ENCODE peak calls at places on chromosome 22, in seven cellular contexts. O is CD4-positive, CD25-positive, alpha-beta regulatory T cell; M is activated CD4-positive, CD25-positive, alpha-beta regulatory T cell treated with anti-CD3 and anti-CD28 coated beads, Interleukin-2, amount 50 U/mL, for 72 hours; Q is NCI-H345; T is mucosa of gallbladder; Y is PC-3; A is GM03348. I is an unnamed sample.

GRCh38 chr22:27238935-27239510 is 562.5 kb downstream of the MN1 start:
- DNase-seq in O (no peak), M (no peak), Q (no peak), T (peak), Y (peak), A (peak), I (no peak)

GRCh38 chr22:39622881-39623367 is 52.4 kb downstream of the CACNA1I start:
- DNase-seq in O (peak), M (peak), Q (peak), T (peak), Y (peak), A (peak), I (peak)

GRCh38 chr22:46937939-46938338 is 175.5 kb downstream of the TBC1D22A start:
- DNase-seq in O (no peak), M (no peak), Q (no peak), T (no peak), Y (no peak), A (no peak), I (no peak)

GRCh38 chr22:34579519-34579918 is 486.4 kb upstream of the ISX start:
- DNase-seq in O (no peak), M (no peak), Q (no peak), T (no peak), Y (no peak), A (no peak), I (no peak)

GRCh38 chr22:36374603-36375024 is 13.2 kb downstream of the MYH9 start:
- DNase-seq in O (no peak), M (no peak), Q (no peak), T (no peak), Y (peak), A (no peak), I (no peak)

GRCh38 chr22:31287818-31288495 is 4.3 kb downstream of the PIK3IP1 start:
- DNase-seq in O (no peak), M (no peak), Q (no peak), T (no peak), Y (no peak), A (no peak), I (no peak)

GRCh38 chr22:24772493-24773220 is 1.9 kb downstream of the PIWIL3 start:
- DNase-seq in O (no peak), M (no peak), Q (no peak), T (no peak), Y (peak), A (peak), I (no peak)

GRCh38 chr22:44702479-44703219 is 645 bp downstream of the PRR5 start:
- DNase-seq in O (peak), M (no peak), Q (no peak), T (no peak), Y (peak), A (peak), I (no peak)

GRCh38 chr22:49481651-49482399 is 345.8 kb downstream of the BRD1 start:
- DNase-seq in O (no peak), M (no peak), Q (peak), T (no peak), Y (peak), A (no peak), I (no peak)

GRCh38 chr22:44247923-44248892 is 64.5 kb downstream of the SHISAL1 start:
- DNase-seq in O (no peak), M (no peak), Q (no peak), T (no peak), Y (no peak), A (peak), I (no peak)

GRCh38 chr22:20068640-20069039 is 11.4 kb upstream of the DGCR8 start:
- DNase-seq in O (no peak), M (no peak), Q (no peak), T (no peak), Y (no peak), A (no peak), I (no peak)

GRCh38 chr22:26461188-26461810 is 22.3 kb downstream of the HPS4 start:
- DNase-seq in O (peak), M (peak), Q (peak), T (peak), Y (peak), A (peak), I (peak)

GRCh38 chr22:32951081-32951806 is 106.9 kb downstream of the SYN3 start:
- DNase-seq in O (no peak), M (no peak), Q (no peak), T (no peak), Y (no peak), A (no peak), I (no peak)

GRCh38 chr22:44430716-44431115 is 67.3 kb downstream of the RTL6 start:
- DNase-seq in O (no peak), M (no peak), Q (no peak), T (no peak), Y (no peak), A (no peak), I (no peak)

GRCh38 chr22:22892096-22893052 is 4.8 kb downstream of the IGLL5 start:
- DNase-seq in O (no peak), M (no peak), Q (no peak), T (no peak), Y (no peak), A (no peak), I (no peak)

I was measured in GM10248.